ENCODE peak calls at places on chromosomes 11 and 22, in five cellular contexts. One of them, this sample, is unnamed.
A peak's percentile ranks its signal among the peaks of the same experiment; 100 is the strongest.

GRCh38 chr11:118618991-118619375 is 11.6 kb downstream of the PHLDB1 start:
- DNase-seq in SK-N-SH: no peak
- DNase-seq in IMR-90: peak; percentile 78
- DNase-seq in PC-9: no peak
- DNase-seq in PC-3: no peak
- DNase-seq in this sample: no peak

GRCh38 chr11:1222491-1223345 is at the start of gene MUC5B:
- DNase-seq in SK-N-SH: peak; percentile 47
- DNase-seq in IMR-90: no peak
- DNase-seq in PC-9: peak; percentile 78
- DNase-seq in PC-3: peak; percentile 62
- DNase-seq in this sample: no peak

GRCh38 chr11:129268371-129268770 is 76.2 kb upstream of the ARHGAP32 start:
- DNase-seq in SK-N-SH: no peak
- DNase-seq in IMR-90: no peak
- DNase-seq in PC-9: no peak
- DNase-seq in PC-3: no peak
- DNase-seq in this sample: no peak

GRCh38 chr11:104291646-104292045 is 127.7 kb upstream of the PDGFD start:
- DNase-seq in SK-N-SH: no peak
- DNase-seq in IMR-90: peak; percentile 18
- DNase-seq in PC-9: no peak
- DNase-seq in PC-3: no peak
- DNase-seq in this sample: no peak

GRCh38 chr11:118239509-118239908 is 12.7 kb downstream of the MPZL3 start:
- DNase-seq in SK-N-SH: no peak
- DNase-seq in IMR-90: no peak
- DNase-seq in PC-9: no peak
- DNase-seq in PC-3: no peak
- DNase-seq in this sample: no peak

GRCh38 chr22:47043835-47044721 is 281.6 kb downstream of the TBC1D22A start:
- DNase-seq in SK-N-SH: no peak
- DNase-seq in IMR-90: peak; percentile 54
- DNase-seq in PC-9: peak; percentile 25
- DNase-seq in PC-3: no peak
- DNase-seq in this sample: peak; percentile 30

GRCh38 chr22:31093956-31094622 is 13.0 kb downstream of the SMTN start:
- DNase-seq in SK-N-SH: peak; percentile 22
- DNase-seq in IMR-90: no peak
- DNase-seq in PC-9: no peak
- DNase-seq in PC-3: no peak
- DNase-seq in this sample: no peak

GRCh38 chr22:35230839-35231584 is 26.3 kb upstream of the HMGXB4 start:
- DNase-seq in SK-N-SH: peak; percentile 7
- DNase-seq in IMR-90: no peak
- DNase-seq in PC-9: peak; percentile 3
- DNase-seq in PC-3: peak; percentile 29
- DNase-seq in this sample: no peak

GRCh38 chr11:115802641-115803040 is 298.4 kb upstream of the CADM1 start:
- DNase-seq in SK-N-SH: no peak
- DNase-seq in IMR-90: no peak
- DNase-seq in PC-9: no peak
- DNase-seq in PC-3: no peak
- DNase-seq in this sample: no peak

GRCh38 chr11:114250993-114251796 is 45.0 kb upstream of the NNMT start:
- DNase-seq in SK-N-SH: peak; percentile 21
- DNase-seq in IMR-90: no peak
- DNase-seq in PC-9: no peak
- DNase-seq in PC-3: no peak
- DNase-seq in this sample: no peak

GRCh38 chr11:107991868-107992414 is 16.8 kb upstream of the CUL5 start:
- DNase-seq in SK-N-SH: no peak
- DNase-seq in IMR-90: no peak
- DNase-seq in PC-9: no peak
- DNase-seq in PC-3: no peak
- DNase-seq in this sample: no peak

DNA sequence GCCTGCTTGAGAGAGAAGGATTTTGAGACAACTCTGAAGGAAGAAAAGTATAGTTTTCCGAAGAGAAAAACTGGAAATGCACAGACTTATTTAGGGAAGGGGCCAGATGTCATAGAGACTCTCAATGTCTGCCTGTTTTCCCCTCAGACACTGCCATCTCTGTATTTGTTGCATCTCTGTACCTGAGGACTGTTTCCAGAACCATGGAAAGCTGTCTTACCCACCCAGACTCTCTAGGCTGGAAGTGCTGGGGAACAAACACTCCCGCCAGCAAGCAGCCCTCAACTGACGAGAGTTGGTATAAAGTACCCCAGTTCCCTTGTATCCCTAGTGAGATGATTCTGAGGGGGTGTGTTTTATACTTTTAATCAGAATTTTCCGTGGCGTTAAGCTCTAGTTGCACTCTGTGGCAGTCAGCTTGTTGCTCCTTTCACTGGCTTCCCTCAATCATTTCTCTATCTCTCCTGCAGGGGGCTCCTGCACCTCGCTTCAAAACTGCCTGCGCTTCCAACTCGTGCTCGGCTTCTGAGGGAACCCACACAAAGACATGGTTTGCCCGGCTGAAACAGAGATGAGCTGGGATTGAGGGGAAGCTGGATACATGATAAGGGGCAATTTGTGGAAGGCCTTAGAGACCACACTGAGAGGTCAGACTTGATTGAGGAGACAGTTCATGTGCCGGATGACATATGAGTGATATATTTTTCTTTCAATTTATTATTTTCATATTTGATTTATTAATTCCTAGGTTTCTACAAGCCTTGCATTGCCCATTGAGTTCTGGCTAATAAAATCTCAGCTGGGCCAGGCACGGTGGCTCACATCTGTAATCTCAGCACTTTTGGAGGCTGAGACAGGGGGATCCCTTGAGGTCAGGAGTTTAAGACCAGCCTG is 36.9 kb upstream of the CLPB start:
- DNase-seq in SK-N-SH: peak; percentile 76
- DNase-seq in IMR-90: peak; percentile 62
- DNase-seq in PC-9: peak; percentile 64
- DNase-seq in PC-3: peak; percentile 84
- DNase-seq in this sample: peak; percentile 85
- TF ChIP-seq CTCF in SK-N-SH: peak; percentile 81
- TF ChIP-seq CTCF in IMR-90: peak; percentile 80
- TF ChIP-seq CTCF in PC-9: peak; percentile 96
- TF ChIP-seq CTCF in PC-3: peak; percentile 95
- TF ChIP-seq CTCF in this sample: peak; percentile 86

GRCh38 chr11:8806974-8807373 is 104.0 kb upstream of the AKIP1 start:
- DNase-seq in SK-N-SH: no peak
- DNase-seq in IMR-90: no peak
- DNase-seq in PC-9: no peak
- DNase-seq in PC-3: no peak
- DNase-seq in this sample: no peak
- H2AFZ ChIP-seq in SK-N-SH: no peak overlapping the region
- H2AFZ ChIP-seq in IMR-90: peak overlapping the region; percentile 15
- H2AFZ ChIP-seq in PC-9: no peak overlapping the region
- H2AFZ ChIP-seq in PC-3: no peak overlapping the region
- H2AFZ ChIP-seq in this sample: no peak overlapping the region

GRCh38 chr22:20010307-20011122 is 6.1 kb downstream of the ARVCF start:
- DNase-seq in SK-N-SH: no peak
- DNase-seq in IMR-90: no peak
- DNase-seq in PC-9: no peak
- DNase-seq in PC-3: no peak
- DNase-seq in this sample: no peak
- H3K4me2 ChIP-seq in SK-N-SH: no peak overlapping the region
- H3K4me2 ChIP-seq in IMR-90: no peak overlapping the region
- H3K4me2 ChIP-seq in PC-9: no peak overlapping the region
- H3K4me2 ChIP-seq in PC-3: no peak overlapping the region
- H3K4me2 ChIP-seq in this sample: no peak overlapping the region

DNA sequence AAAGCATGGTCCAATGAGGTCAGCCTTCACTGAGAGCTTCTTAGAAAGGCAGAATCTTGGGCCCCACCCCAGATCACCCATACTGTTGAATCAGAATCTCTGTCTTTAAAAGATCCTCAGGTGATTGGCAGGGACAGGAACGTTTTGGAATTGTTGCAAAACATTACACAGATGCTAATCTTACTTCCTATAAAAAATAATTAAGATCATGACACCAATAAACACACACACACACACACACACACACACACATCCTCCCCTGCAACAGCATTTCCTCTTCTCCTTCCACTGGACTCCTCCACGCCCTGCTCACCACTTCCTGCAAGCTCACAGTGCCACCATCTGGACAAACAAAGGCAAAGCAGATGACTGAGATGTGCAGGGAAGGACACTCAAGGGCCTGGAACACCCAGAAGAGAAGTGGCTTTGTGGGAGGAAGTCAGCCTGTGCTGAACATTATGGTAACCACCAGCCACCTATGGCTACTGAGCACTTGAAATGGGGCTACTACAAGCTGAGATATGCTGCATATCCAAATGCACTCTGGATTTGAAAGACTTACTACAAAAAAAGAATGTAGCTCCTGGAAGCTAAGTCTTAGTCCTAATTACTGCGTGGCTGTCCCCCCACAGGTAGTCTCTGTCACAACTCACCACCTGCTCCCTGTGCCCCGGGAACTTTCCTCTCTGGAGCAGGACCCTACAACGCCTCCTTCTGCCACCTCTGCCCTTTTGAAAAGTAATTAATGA is 65.6 kb downstream of the BTG4 start:
- DNase-seq in SK-N-SH: peak; percentile 86
- DNase-seq in IMR-90: peak; percentile 94
- DNase-seq in PC-9: peak; percentile 63
- DNase-seq in PC-3: peak; percentile 92
- DNase-seq in this sample: peak; percentile 90
- TF ChIP-seq CTCF in SK-N-SH: peak; percentile 87
- TF ChIP-seq CTCF in IMR-90: peak; percentile 95
- TF ChIP-seq CTCF in PC-9: peak; percentile 91
- TF ChIP-seq CTCF in PC-3: peak; percentile 96
- TF ChIP-seq CTCF in this sample: peak; percentile 93

GRCh38 chr11:86800076-86800955 is at the start of gene PRSS23:
- DNase-seq in SK-N-SH: peak; percentile 88
- DNase-seq in IMR-90: peak; percentile 44
- DNase-seq in PC-9: peak; percentile 90
- DNase-seq in PC-3: peak; percentile 78
- DNase-seq in this sample: peak; percentile 87
- H2AFZ ChIP-seq in SK-N-SH: no peak within 1 kb of the TSS
- H2AFZ ChIP-seq in IMR-90: peak within 1 kb of the TSS; percentile 89
- H2AFZ ChIP-seq in PC-9: peak within 1 kb of the TSS; percentile 80
- H2AFZ ChIP-seq in PC-3: peak within 1 kb of the TSS; percentile 49
- H2AFZ ChIP-seq in this sample: peak within 1 kb of the TSS; percentile 78

DNA sequence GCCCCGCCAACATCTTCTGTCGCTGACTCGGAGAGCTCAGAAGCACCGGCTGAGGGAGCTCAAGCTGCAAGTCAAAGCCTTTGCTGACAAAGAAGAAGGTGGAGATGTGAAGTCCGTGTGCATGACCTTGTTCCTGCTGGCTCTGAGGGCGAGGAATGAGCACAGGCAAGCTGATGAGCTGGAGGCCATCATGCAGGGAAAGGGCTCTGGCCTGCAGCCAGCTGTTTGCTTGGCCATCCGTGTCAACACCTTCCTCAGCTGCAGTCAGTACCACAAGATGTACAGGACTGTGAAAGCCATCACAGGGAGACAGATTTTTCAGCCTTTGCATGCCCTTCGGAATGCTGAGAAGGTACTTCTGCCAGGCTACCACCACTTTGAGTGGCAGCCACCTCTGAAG is 6.7 kb downstream of the RAG1 start:
- DNase-seq in SK-N-SH: no peak
- DNase-seq in IMR-90: no peak
- DNase-seq in PC-9: no peak
- DNase-seq in PC-3: no peak
- DNase-seq in this sample: no peak
- H3K4me2 ChIP-seq in SK-N-SH: no peak overlapping the region
- H3K4me2 ChIP-seq in IMR-90: no peak overlapping the region
- H3K4me2 ChIP-seq in PC-9: no peak overlapping the region
- H3K4me2 ChIP-seq in PC-3: no peak overlapping the region
- H3K4me2 ChIP-seq in this sample: no peak overlapping the region

This sample was measured in hepatocyte.